ENCODE peak calls at places on chromosome 16, in eight cellular contexts. One of them, this sample, is unnamed.

GRCh38 chr16:66120656-66121055 is 245.8 kb upstream of the CDH5 start:
- DNase-seq in stimulated activated CD8-positive, alpha-beta memory T cell treated with anti-CD3 and anti-CD28 coated beads, Interleukin-4, amount 100 ng/mL, for 1 hour: no peak
- DNase-seq in NCI-H2171 treated with DMSO at 0.1 percent for 48 hours: no peak
- DNase-seq in COR-L47: no peak
- DNase-seq in stomach: no peak
- DNase-seq in left kidney: no peak
- DNase-seq in dorsolateral prefrontal cortex: no peak
- DNase-seq in neural crest cell: no peak
- DNase-seq in this sample: no peak

GRCh38 chr16:80198265-80198994 is 342.4 kb upstream of the DYNLRB2 start:
- DNase-seq in stimulated activated CD8-positive, alpha-beta memory T cell treated with anti-CD3 and anti-CD28 coated beads, Interleukin-4, amount 100 ng/mL, for 1 hour: no peak
- DNase-seq in NCI-H2171 treated with DMSO at 0.1 percent for 48 hours: no peak
- DNase-seq in COR-L47: peak
- DNase-seq in stomach: no peak
- DNase-seq in left kidney: peak
- DNase-seq in dorsolateral prefrontal cortex: no peak
- DNase-seq in neural crest cell: no peak
- DNase-seq in this sample: no peak

GRCh38 chr16:10668322-10669045 is 26.2 kb downstream of the TEKT5 start:
- DNase-seq in stimulated activated CD8-positive, alpha-beta memory T cell treated with anti-CD3 and anti-CD28 coated beads, Interleukin-4, amount 100 ng/mL, for 1 hour: no peak
- DNase-seq in NCI-H2171 treated with DMSO at 0.1 percent for 48 hours: peak
- DNase-seq in COR-L47: no peak
- DNase-seq in stomach: peak
- DNase-seq in left kidney: peak
- DNase-seq in dorsolateral prefrontal cortex: no peak
- DNase-seq in neural crest cell: peak
- DNase-seq in this sample: peak

GRCh38 chr16:10256855-10257641 is 74.8 kb upstream of the GRIN2A start:
- DNase-seq in stimulated activated CD8-positive, alpha-beta memory T cell treated with anti-CD3 and anti-CD28 coated beads, Interleukin-4, amount 100 ng/mL, for 1 hour: peak
- DNase-seq in NCI-H2171 treated with DMSO at 0.1 percent for 48 hours: peak
- DNase-seq in COR-L47: no peak
- DNase-seq in stomach: peak
- DNase-seq in left kidney: peak
- DNase-seq in dorsolateral prefrontal cortex: peak
- DNase-seq in neural crest cell: peak
- DNase-seq in this sample: peak

GRCh38 chr16:879461-879861 is 78.9 kb upstream of the GNG13 start:
- DNase-seq in stimulated activated CD8-positive, alpha-beta memory T cell treated with anti-CD3 and anti-CD28 coated beads, Interleukin-4, amount 100 ng/mL, for 1 hour: no peak
- DNase-seq in NCI-H2171 treated with DMSO at 0.1 percent for 48 hours: no peak
- DNase-seq in COR-L47: no peak
- DNase-seq in stomach: no peak
- DNase-seq in left kidney: no peak
- DNase-seq in dorsolateral prefrontal cortex: no peak
- DNase-seq in neural crest cell: no peak
- DNase-seq in this sample: no peak

GRCh38 chr16:67562918-67563707 is 787 bp downstream of the CTCF start:
- DNase-seq in stimulated activated CD8-positive, alpha-beta memory T cell treated with anti-CD3 and anti-CD28 coated beads, Interleukin-4, amount 100 ng/mL, for 1 hour: peak
- DNase-seq in NCI-H2171 treated with DMSO at 0.1 percent for 48 hours: peak
- DNase-seq in COR-L47: peak
- DNase-seq in stomach: peak
- DNase-seq in left kidney: peak
- DNase-seq in dorsolateral prefrontal cortex: peak
- DNase-seq in neural crest cell: peak
- DNase-seq in this sample: peak

GRCh38 chr16:69084301-69084700 is 21.2 kb upstream of the HAS3 start:
- DNase-seq in stimulated activated CD8-positive, alpha-beta memory T cell treated with anti-CD3 and anti-CD28 coated beads, Interleukin-4, amount 100 ng/mL, for 1 hour: no peak
- DNase-seq in NCI-H2171 treated with DMSO at 0.1 percent for 48 hours: no peak
- DNase-seq in COR-L47: no peak
- DNase-seq in stomach: no peak
- DNase-seq in left kidney: no peak
- DNase-seq in dorsolateral prefrontal cortex: no peak
- DNase-seq in neural crest cell: no peak
- DNase-seq in this sample: no peak

GRCh38 chr16:31853300-31853699 is 20.3 kb upstream of the ZNF267 start:
- DNase-seq in stimulated activated CD8-positive, alpha-beta memory T cell treated with anti-CD3 and anti-CD28 coated beads, Interleukin-4, amount 100 ng/mL, for 1 hour: no peak
- DNase-seq in NCI-H2171 treated with DMSO at 0.1 percent for 48 hours: no peak
- DNase-seq in COR-L47: no peak
- DNase-seq in stomach: no peak
- DNase-seq in left kidney: no peak
- DNase-seq in dorsolateral prefrontal cortex: no peak
- DNase-seq in neural crest cell: no peak
- DNase-seq in this sample: no peak

GRCh38 chr16:87856796-87857228 is 12.5 kb downstream of the SLC7A5 start:
- DNase-seq in stimulated activated CD8-positive, alpha-beta memory T cell treated with anti-CD3 and anti-CD28 coated beads, Interleukin-4, amount 100 ng/mL, for 1 hour: no peak
- DNase-seq in NCI-H2171 treated with DMSO at 0.1 percent for 48 hours: no peak
- DNase-seq in COR-L47: no peak
- DNase-seq in stomach: no peak
- DNase-seq in left kidney: no peak
- DNase-seq in dorsolateral prefrontal cortex: no peak
- DNase-seq in neural crest cell: no peak
- DNase-seq in this sample: no peak

GRCh38 chr16:3007059-3007956 is 5.4 kb upstream of the CLDN9 start:
- DNase-seq in stimulated activated CD8-positive, alpha-beta memory T cell treated with anti-CD3 and anti-CD28 coated beads, Interleukin-4, amount 100 ng/mL, for 1 hour: no peak
- DNase-seq in NCI-H2171 treated with DMSO at 0.1 percent for 48 hours: no peak
- DNase-seq in COR-L47: no peak
- DNase-seq in stomach: no peak
- DNase-seq in left kidney: no peak
- DNase-seq in dorsolateral prefrontal cortex: no peak
- DNase-seq in neural crest cell: no peak
- DNase-seq in this sample: no peak

GRCh38 chr16:85774811-85775210 is 23.9 kb upstream of the C16orf74 start:
- DNase-seq in stimulated activated CD8-positive, alpha-beta memory T cell treated with anti-CD3 and anti-CD28 coated beads, Interleukin-4, amount 100 ng/mL, for 1 hour: no peak
- DNase-seq in NCI-H2171 treated with DMSO at 0.1 percent for 48 hours: no peak
- DNase-seq in COR-L47: no peak
- DNase-seq in stomach: no peak
- DNase-seq in left kidney: no peak
- DNase-seq in dorsolateral prefrontal cortex: no peak
- DNase-seq in neural crest cell: no peak
- DNase-seq in this sample: no peak

GRCh38 chr16:54253118-54253517 is 33.5 kb downstream of the IRX3 start:
- DNase-seq in stimulated activated CD8-positive, alpha-beta memory T cell treated with anti-CD3 and anti-CD28 coated beads, Interleukin-4, amount 100 ng/mL, for 1 hour: no peak
- DNase-seq in NCI-H2171 treated with DMSO at 0.1 percent for 48 hours: no peak
- DNase-seq in COR-L47: no peak
- DNase-seq in stomach: no peak
- DNase-seq in left kidney: peak
- DNase-seq in dorsolateral prefrontal cortex: no peak
- DNase-seq in neural crest cell: no peak
- DNase-seq in this sample: no peak

GRCh38 chr16:87978127-87978526 is 26.9 kb downstream of the BANP start:
- DNase-seq in stimulated activated CD8-positive, alpha-beta memory T cell treated with anti-CD3 and anti-CD28 coated beads, Interleukin-4, amount 100 ng/mL, for 1 hour: no peak
- DNase-seq in NCI-H2171 treated with DMSO at 0.1 percent for 48 hours: no peak
- DNase-seq in COR-L47: no peak
- DNase-seq in stomach: no peak
- DNase-seq in left kidney: no peak
- DNase-seq in dorsolateral prefrontal cortex: no peak
- DNase-seq in neural crest cell: no peak
- DNase-seq in this sample: no peak

GRCh38 chr16:88651276-88651988 is 579 bp upstream of the CYBA start:
- DNase-seq in stimulated activated CD8-positive, alpha-beta memory T cell treated with anti-CD3 and anti-CD28 coated beads, Interleukin-4, amount 100 ng/mL, for 1 hour: peak
- DNase-seq in NCI-H2171 treated with DMSO at 0.1 percent for 48 hours: no peak
- DNase-seq in COR-L47: no peak
- DNase-seq in stomach: peak
- DNase-seq in left kidney: peak
- DNase-seq in dorsolateral prefrontal cortex: no peak
- DNase-seq in neural crest cell: no peak
- DNase-seq in this sample: peak

GRCh38 chr16:22306788-22307187 is 9.6 kb downstream of the POLR3E start:
- DNase-seq in stimulated activated CD8-positive, alpha-beta memory T cell treated with anti-CD3 and anti-CD28 coated beads, Interleukin-4, amount 100 ng/mL, for 1 hour: no peak
- DNase-seq in NCI-H2171 treated with DMSO at 0.1 percent for 48 hours: no peak
- DNase-seq in COR-L47: no peak
- DNase-seq in stomach: no peak
- DNase-seq in left kidney: no peak
- DNase-seq in dorsolateral prefrontal cortex: no peak
- DNase-seq in neural crest cell: no peak
- DNase-seq in this sample: no peak

GRCh38 chr16:83420206-83420760 is 387.5 kb upstream of the HSBP1 start:
- DNase-seq in stimulated activated CD8-positive, alpha-beta memory T cell treated with anti-CD3 and anti-CD28 coated beads, Interleukin-4, amount 100 ng/mL, for 1 hour: no peak
- DNase-seq in NCI-H2171 treated with DMSO at 0.1 percent for 48 hours: no peak
- DNase-seq in COR-L47: no peak
- DNase-seq in stomach: no peak
- DNase-seq in left kidney: peak
- DNase-seq in dorsolateral prefrontal cortex: no peak
- DNase-seq in neural crest cell: peak
- DNase-seq in this sample: peak

GRCh38 chr16:85329999-85330693 is 217.9 kb upstream of the CIBAR2 start:
- DNase-seq in stimulated activated CD8-positive, alpha-beta memory T cell treated with anti-CD3 and anti-CD28 coated beads, Interleukin-4, amount 100 ng/mL, for 1 hour: no peak
- DNase-seq in NCI-H2171 treated with DMSO at 0.1 percent for 48 hours: peak
- DNase-seq in COR-L47: no peak
- DNase-seq in stomach: no peak
- DNase-seq in left kidney: peak
- DNase-seq in dorsolateral prefrontal cortex: no peak
- DNase-seq in neural crest cell: no peak
- DNase-seq in this sample: no peak

GRCh38 chr16:69382421-69382820 is 3.4 kb downstream of the TERF2 start:
- DNase-seq in stimulated activated CD8-positive, alpha-beta memory T cell treated with anti-CD3 and anti-CD28 coated beads, Interleukin-4, amount 100 ng/mL, for 1 hour: no peak
- DNase-seq in NCI-H2171 treated with DMSO at 0.1 percent for 48 hours: no peak
- DNase-seq in COR-L47: no peak
- DNase-seq in stomach: no peak
- DNase-seq in left kidney: no peak
- DNase-seq in dorsolateral prefrontal cortex: no peak
- DNase-seq in neural crest cell: no peak
- DNase-seq in this sample: no peak

GRCh38 chr16:67163903-67164558 is 514 bp upstream of the HSF4 start:
- DNase-seq in stimulated activated CD8-positive, alpha-beta memory T cell treated with anti-CD3 and anti-CD28 coated beads, Interleukin-4, amount 100 ng/mL, for 1 hour: no peak
- DNase-seq in NCI-H2171 treated with DMSO at 0.1 percent for 48 hours: no peak
- DNase-seq in COR-L47: peak
- DNase-seq in stomach: no peak
- DNase-seq in left kidney: no peak
- DNase-seq in dorsolateral prefrontal cortex: no peak
- DNase-seq in neural crest cell: no peak
- DNase-seq in this sample: no peak

GRCh38 chr16:87227651-87228015 is 89.6 kb downstream of the C16orf95 start:
- DNase-seq in stimulated activated CD8-positive, alpha-beta memory T cell treated with anti-CD3 and anti-CD28 coated beads, Interleukin-4, amount 100 ng/mL, for 1 hour: no peak
- DNase-seq in NCI-H2171 treated with DMSO at 0.1 percent for 48 hours: no peak
- DNase-seq in COR-L47: no peak
- DNase-seq in stomach: no peak
- DNase-seq in left kidney: peak
- DNase-seq in dorsolateral prefrontal cortex: peak
- DNase-seq in neural crest cell: no peak
- DNase-seq in this sample: no peak

GRCh38 chr16:30737794-30738648 is 10.2 kb upstream of the PHKG2 start:
- DNase-seq in stimulated activated CD8-positive, alpha-beta memory T cell treated with anti-CD3 and anti-CD28 coated beads, Interleukin-4, amount 100 ng/mL, for 1 hour: no peak
- DNase-seq in NCI-H2171 treated with DMSO at 0.1 percent for 48 hours: no peak
- DNase-seq in COR-L47: no peak
- DNase-seq in stomach: no peak
- DNase-seq in left kidney: no peak
- DNase-seq in dorsolateral prefrontal cortex: no peak
- DNase-seq in neural crest cell: no peak
- DNase-seq in this sample: no peak

GRCh38 chr16:8241408-8241807 is 348.9 kb downstream of the TMEM114 start:
- DNase-seq in stimulated activated CD8-positive, alpha-beta memory T cell treated with anti-CD3 and anti-CD28 coated beads, Interleukin-4, amount 100 ng/mL, for 1 hour: no peak
- DNase-seq in NCI-H2171 treated with DMSO at 0.1 percent for 48 hours: no peak
- DNase-seq in COR-L47: no peak
- DNase-seq in stomach: no peak
- DNase-seq in left kidney: no peak
- DNase-seq in dorsolateral prefrontal cortex: no peak
- DNase-seq in neural crest cell: no peak
- DNase-seq in this sample: no peak

GRCh38 chr16:28876973-28877641 is 1.2 kb upstream of the ATP2A1 start:
- DNase-seq in stimulated activated CD8-positive, alpha-beta memory T cell treated with anti-CD3 and anti-CD28 coated beads, Interleukin-4, amount 100 ng/mL, for 1 hour: no peak
- DNase-seq in NCI-H2171 treated with DMSO at 0.1 percent for 48 hours: peak
- DNase-seq in COR-L47: no peak
- DNase-seq in stomach: no peak
- DNase-seq in left kidney: peak
- DNase-seq in dorsolateral prefrontal cortex: no peak
- DNase-seq in neural crest cell: no peak
- DNase-seq in this sample: no peak

GRCh38 chr16:29982560-29983419 is 9.1 kb downstream of the TAOK2 start:
- DNase-seq in stimulated activated CD8-positive, alpha-beta memory T cell treated with anti-CD3 and anti-CD28 coated beads, Interleukin-4, amount 100 ng/mL, for 1 hour: no peak
- DNase-seq in NCI-H2171 treated with DMSO at 0.1 percent for 48 hours: no peak
- DNase-seq in COR-L47: no peak
- DNase-seq in stomach: no peak
- DNase-seq in left kidney: no peak
- DNase-seq in dorsolateral prefrontal cortex: no peak
- DNase-seq in neural crest cell: no peak
- DNase-seq in this sample: no peak

GRCh38 chr16:1635070-1635469 is 22.9 kb downstream of the CRAMP1 start:
- DNase-seq in stimulated activated CD8-positive, alpha-beta memory T cell treated with anti-CD3 and anti-CD28 coated beads, Interleukin-4, amount 100 ng/mL, for 1 hour: no peak
- DNase-seq in NCI-H2171 treated with DMSO at 0.1 percent for 48 hours: no peak
- DNase-seq in COR-L47: no peak
- DNase-seq in stomach: no peak
- DNase-seq in left kidney: no peak
- DNase-seq in dorsolateral prefrontal cortex: no peak
- DNase-seq in neural crest cell: no peak
- DNase-seq in this sample: no peak

GRCh38 chr16:67248401-67249177 is at the start of gene SLC9A5:
- DNase-seq in stimulated activated CD8-positive, alpha-beta memory T cell treated with anti-CD3 and anti-CD28 coated beads, Interleukin-4, amount 100 ng/mL, for 1 hour: no peak
- DNase-seq in NCI-H2171 treated with DMSO at 0.1 percent for 48 hours: no peak
- DNase-seq in COR-L47: peak
- DNase-seq in stomach: no peak
- DNase-seq in left kidney: peak
- DNase-seq in dorsolateral prefrontal cortex: peak
- DNase-seq in neural crest cell: peak
- DNase-seq in this sample: peak

GRCh38 chr16:4639899-4640509 is 15.4 kb downstream of the MGRN1 start:
- DNase-seq in stimulated activated CD8-positive, alpha-beta memory T cell treated with anti-CD3 and anti-CD28 coated beads, Interleukin-4, amount 100 ng/mL, for 1 hour: no peak
- DNase-seq in NCI-H2171 treated with DMSO at 0.1 percent for 48 hours: no peak
- DNase-seq in COR-L47: no peak
- DNase-seq in stomach: no peak
- DNase-seq in left kidney: peak
- DNase-seq in dorsolateral prefrontal cortex: no peak
- DNase-seq in neural crest cell: no peak
- DNase-seq in this sample: no peak

GRCh38 chr16:77888786-77889185 is 100.4 kb downstream of the VAT1L start:
- DNase-seq in stimulated activated CD8-positive, alpha-beta memory T cell treated with anti-CD3 and anti-CD28 coated beads, Interleukin-4, amount 100 ng/mL, for 1 hour: no peak
- DNase-seq in NCI-H2171 treated with DMSO at 0.1 percent for 48 hours: no peak
- DNase-seq in COR-L47: no peak
- DNase-seq in stomach: no peak
- DNase-seq in left kidney: no peak
- DNase-seq in dorsolateral prefrontal cortex: no peak
- DNase-seq in neural crest cell: no peak
- DNase-seq in this sample: no peak

GRCh38 chr16:10616744-10617640 is 36.6 kb upstream of the EMP2 start:
- DNase-seq in stimulated activated CD8-positive, alpha-beta memory T cell treated with anti-CD3 and anti-CD28 coated beads, Interleukin-4, amount 100 ng/mL, for 1 hour: no peak
- DNase-seq in NCI-H2171 treated with DMSO at 0.1 percent for 48 hours: peak
- DNase-seq in COR-L47: no peak
- DNase-seq in stomach: peak
- DNase-seq in left kidney: peak
- DNase-seq in dorsolateral prefrontal cortex: no peak
- DNase-seq in neural crest cell: peak
- DNase-seq in this sample: peak

GRCh38 chr16:12500771-12501170 is 302.9 kb downstream of the CPPED1 start:
- DNase-seq in stimulated activated CD8-positive, alpha-beta memory T cell treated with anti-CD3 and anti-CD28 coated beads, Interleukin-4, amount 100 ng/mL, for 1 hour: no peak
- DNase-seq in NCI-H2171 treated with DMSO at 0.1 percent for 48 hours: no peak
- DNase-seq in COR-L47: peak
- DNase-seq in stomach: peak
- DNase-seq in left kidney: no peak
- DNase-seq in dorsolateral prefrontal cortex: no peak
- DNase-seq in neural crest cell: no peak
- DNase-seq in this sample: no peak